ENCODE peak calls at places on chromosomes 6 and 20, in seven cellular contexts. One of them, this sample, is unnamed.

GRCh38 chr6:149515494-149515893 is 30.3 kb downstream of the PPIL4 start:
- DNase-seq in mesendoderm: peak
- DNase-seq in mesenchymal stem cell: no peak
- DNase-seq in H9: no peak
- DNase-seq in neuronal stem cell: no peak
- DNase-seq in H1: no peak
- DNase-seq in trophoblast cell: no peak
- DNase-seq in this sample: no peak

GRCh38 chr6:71139249-71139648 is 149.4 kb upstream of the OGFRL1 start:
- DNase-seq in mesendoderm: peak
- DNase-seq in mesenchymal stem cell: peak
- DNase-seq in H9: no peak
- DNase-seq in neuronal stem cell: no peak
- DNase-seq in H1: no peak
- DNase-seq in trophoblast cell: no peak
- DNase-seq in this sample: peak

GRCh38 chr6:116251568-116252384 is 2.1 kb downstream of the TSPYL4 start:
- DNase-seq in mesendoderm: peak
- DNase-seq in mesenchymal stem cell: peak
- DNase-seq in H9: peak
- DNase-seq in neuronal stem cell: no peak
- DNase-seq in H1: no peak
- DNase-seq in trophoblast cell: no peak
- DNase-seq in this sample: peak

GRCh38 chr20:50195524-50196120 is 5.0 kb downstream of the CEBPB start:
- DNase-seq in mesendoderm: no peak
- DNase-seq in mesenchymal stem cell: peak
- DNase-seq in H9: no peak
- DNase-seq in neuronal stem cell: no peak
- DNase-seq in H1: no peak
- DNase-seq in trophoblast cell: peak
- DNase-seq in this sample: peak

GRCh38 chr20:47357296-47358051 is 975 bp upstream of the ZMYND8 start:
- DNase-seq in mesendoderm: peak
- DNase-seq in mesenchymal stem cell: peak
- DNase-seq in H9: peak
- DNase-seq in neuronal stem cell: no peak
- DNase-seq in H1: peak
- DNase-seq in trophoblast cell: peak
- DNase-seq in this sample: peak

GRCh38 chr6:10136636-10137035 is 278.2 kb downstream of the TFAP2A start:
- DNase-seq in mesendoderm: no peak
- DNase-seq in mesenchymal stem cell: no peak
- DNase-seq in H9: no peak
- DNase-seq in neuronal stem cell: no peak
- DNase-seq in H1: no peak
- DNase-seq in trophoblast cell: no peak
- DNase-seq in this sample: no peak

GRCh38 chr20:45959956-45960630 is 11.9 kb downstream of the ZNF335 start:
- DNase-seq in mesendoderm: no peak
- DNase-seq in mesenchymal stem cell: no peak
- DNase-seq in H9: peak
- DNase-seq in neuronal stem cell: no peak
- DNase-seq in H1: no peak
- DNase-seq in trophoblast cell: no peak
- DNase-seq in this sample: no peak

GRCh38 chr6:40450483-40450882 is 136.7 kb downstream of the LRFN2 start:
- DNase-seq in mesendoderm: no peak
- DNase-seq in mesenchymal stem cell: no peak
- DNase-seq in H9: no peak
- DNase-seq in neuronal stem cell: no peak
- DNase-seq in H1: no peak
- DNase-seq in trophoblast cell: no peak
- DNase-seq in this sample: no peak

GRCh38 chr6:144855812-144856531 is 570.8 kb downstream of the UTRN start:
- DNase-seq in mesendoderm: no peak
- DNase-seq in mesenchymal stem cell: no peak
- DNase-seq in H9: no peak
- DNase-seq in neuronal stem cell: no peak
- DNase-seq in H1: no peak
- DNase-seq in trophoblast cell: no peak
- DNase-seq in this sample: no peak

GRCh38 chr6:168125429-168126001 is 46.5 kb upstream of the FRMD1 start:
- DNase-seq in mesendoderm: peak
- DNase-seq in mesenchymal stem cell: no peak
- DNase-seq in H9: peak
- DNase-seq in neuronal stem cell: no peak
- DNase-seq in H1: no peak
- DNase-seq in trophoblast cell: no peak
- DNase-seq in this sample: no peak

GRCh38 chr20:20076297-20077065 is 24.1 kb downstream of the CFAP61 start:
- DNase-seq in mesendoderm: no peak
- DNase-seq in mesenchymal stem cell: peak
- DNase-seq in H9: no peak
- DNase-seq in neuronal stem cell: no peak
- DNase-seq in H1: no peak
- DNase-seq in trophoblast cell: peak
- DNase-seq in this sample: peak

GRCh38 chr20:62902926-62903615 is 23.2 kb downstream of the DIDO1 start:
- DNase-seq in mesendoderm: no peak
- DNase-seq in mesenchymal stem cell: peak
- DNase-seq in H9: no peak
- DNase-seq in neuronal stem cell: no peak
- DNase-seq in H1: no peak
- DNase-seq in trophoblast cell: no peak
- DNase-seq in this sample: peak

GRCh38 chr20:37382539-37383120 is 36.7 kb downstream of the SRC start:
- DNase-seq in mesendoderm: no peak
- DNase-seq in mesenchymal stem cell: no peak
- DNase-seq in H9: no peak
- DNase-seq in neuronal stem cell: no peak
- DNase-seq in H1: no peak
- DNase-seq in trophoblast cell: no peak
- DNase-seq in this sample: no peak

GRCh38 chr6:1708141-1708540 is 98.4 kb downstream of the FOXC1 start:
- DNase-seq in mesendoderm: no peak
- DNase-seq in mesenchymal stem cell: no peak
- DNase-seq in H9: no peak
- DNase-seq in neuronal stem cell: no peak
- DNase-seq in H1: no peak
- DNase-seq in trophoblast cell: no peak
- DNase-seq in this sample: no peak

GRCh38 chr6:127191716-127192115 is 73.2 kb downstream of the RSPO3 start:
- DNase-seq in mesendoderm: no peak
- DNase-seq in mesenchymal stem cell: peak
- DNase-seq in H9: no peak
- DNase-seq in neuronal stem cell: no peak
- DNase-seq in H1: no peak
- DNase-seq in trophoblast cell: no peak
- DNase-seq in this sample: peak

GRCh38 chr20:13009682-13010406 is 1.1 kb downstream of the SPTLC3 start:
- DNase-seq in mesendoderm: no peak
- DNase-seq in mesenchymal stem cell: peak
- DNase-seq in H9: no peak
- DNase-seq in neuronal stem cell: no peak
- DNase-seq in H1: no peak
- DNase-seq in trophoblast cell: peak
- DNase-seq in this sample: peak

GRCh38 chr20:54004397-54004940 is 65.9 kb downstream of the BCAS1 start:
- DNase-seq in mesendoderm: no peak
- DNase-seq in mesenchymal stem cell: no peak
- DNase-seq in H9: no peak
- DNase-seq in neuronal stem cell: no peak
- DNase-seq in H1: no peak
- DNase-seq in trophoblast cell: peak
- DNase-seq in this sample: no peak

GRCh38 chr6:82185948-82186347 is 61.6 kb downstream of the IBTK start:
- DNase-seq in mesendoderm: no peak
- DNase-seq in mesenchymal stem cell: no peak
- DNase-seq in H9: no peak
- DNase-seq in neuronal stem cell: no peak
- DNase-seq in H1: no peak
- DNase-seq in trophoblast cell: no peak
- DNase-seq in this sample: no peak

GRCh38 chr20:53595018-53595378 is 1.4 kb upstream of the ZNF217 start:
- DNase-seq in mesendoderm: no peak
- DNase-seq in mesenchymal stem cell: no peak
- DNase-seq in H9: no peak
- DNase-seq in neuronal stem cell: no peak
- DNase-seq in H1: no peak
- DNase-seq in trophoblast cell: no peak
- DNase-seq in this sample: no peak

GRCh38 chr6:100664274-100665040 is 199.7 kb upstream of the SIM1 start:
- DNase-seq in mesendoderm: peak
- DNase-seq in mesenchymal stem cell: peak
- DNase-seq in H9: no peak
- DNase-seq in neuronal stem cell: peak
- DNase-seq in H1: no peak
- DNase-seq in trophoblast cell: peak
- DNase-seq in this sample: peak

GRCh38 chr6:164507197-164507957 is 802.0 kb downstream of the C6orf118 start:
- DNase-seq in mesendoderm: no peak
- DNase-seq in mesenchymal stem cell: peak
- DNase-seq in H9: no peak
- DNase-seq in neuronal stem cell: no peak
- DNase-seq in H1: no peak
- DNase-seq in trophoblast cell: no peak
- DNase-seq in this sample: no peak

GRCh38 chr20:47785321-47785899 is at the start of gene SULF2:
- DNase-seq in mesendoderm: peak
- DNase-seq in mesenchymal stem cell: peak
- DNase-seq in H9: no peak
- DNase-seq in neuronal stem cell: peak
- DNase-seq in H1: peak
- DNase-seq in trophoblast cell: no peak
- DNase-seq in this sample: no peak

GRCh38 chr6:44034391-44034861 is 92.8 kb downstream of the MRPL14 start:
- DNase-seq in mesendoderm: no peak
- DNase-seq in mesenchymal stem cell: no peak
- DNase-seq in H9: no peak
- DNase-seq in neuronal stem cell: no peak
- DNase-seq in H1: no peak
- DNase-seq in trophoblast cell: no peak
- DNase-seq in this sample: no peak

DNA sequence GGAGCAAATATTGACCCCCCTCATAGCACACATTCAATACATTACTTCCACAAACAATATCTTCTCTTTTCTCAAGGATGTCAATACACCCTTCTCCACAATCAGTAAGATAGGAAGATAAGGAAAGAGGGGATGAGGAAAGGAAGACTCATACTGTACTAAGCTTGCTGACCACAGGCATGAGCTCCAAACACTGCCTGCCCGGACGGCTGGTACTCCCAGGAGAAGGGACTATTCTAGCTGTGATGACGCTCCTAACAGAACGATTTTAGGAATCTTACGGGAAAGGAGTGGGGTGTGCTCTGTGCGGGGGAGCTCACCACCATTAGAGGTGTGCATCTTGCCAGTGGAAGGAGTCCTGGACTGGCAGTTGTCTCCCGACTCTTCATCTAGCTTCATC is 3.9 kb upstream of the CCN6 start:
- DNase-seq in mesendoderm: no peak
- DNase-seq in mesenchymal stem cell: no peak
- DNase-seq in H9: no peak
- DNase-seq in neuronal stem cell: no peak
- DNase-seq in H1: no peak
- DNase-seq in trophoblast cell: no peak
- DNase-seq in this sample: no peak
- H3K23ac ChIP-seq in mesendoderm: no peak
- H3K23ac ChIP-seq in mesenchymal stem cell: no peak
- H3K23ac ChIP-seq in H9: no peak
- H3K23ac ChIP-seq in neuronal stem cell: no peak
- H3K23ac ChIP-seq in H1: no peak
- H3K23ac ChIP-seq in trophoblast cell: no peak
- H3K23ac ChIP-seq in this sample: no peak

GRCh38 chr6:3364391-3364790 is 92.5 kb downstream of the SLC22A23 start:
- DNase-seq in mesendoderm: peak
- DNase-seq in mesenchymal stem cell: no peak
- DNase-seq in H9: no peak
- DNase-seq in neuronal stem cell: no peak
- DNase-seq in H1: no peak
- DNase-seq in trophoblast cell: no peak
- DNase-seq in this sample: no peak
- H3K23ac ChIP-seq in mesendoderm: no peak
- H3K23ac ChIP-seq in mesenchymal stem cell: no peak
- H3K23ac ChIP-seq in H9: no peak
- H3K23ac ChIP-seq in neuronal stem cell: no peak
- H3K23ac ChIP-seq in H1: no peak
- H3K23ac ChIP-seq in trophoblast cell: no peak
- H3K23ac ChIP-seq in this sample: no peak

GRCh38 chr20:11214281-11214680 is 540.5 kb upstream of the JAG1 start:
- DNase-seq in mesendoderm: no peak
- DNase-seq in mesenchymal stem cell: no peak
- DNase-seq in H9: no peak
- DNase-seq in neuronal stem cell: no peak
- DNase-seq in H1: no peak
- DNase-seq in trophoblast cell: no peak
- DNase-seq in this sample: no peak
- H3K23ac ChIP-seq in mesendoderm: no peak
- H3K23ac ChIP-seq in mesenchymal stem cell: no peak
- H3K23ac ChIP-seq in H9: no peak
- H3K23ac ChIP-seq in neuronal stem cell: no peak
- H3K23ac ChIP-seq in H1: no peak
- H3K23ac ChIP-seq in trophoblast cell: no peak
- H3K23ac ChIP-seq in this sample: no peak

DNA sequence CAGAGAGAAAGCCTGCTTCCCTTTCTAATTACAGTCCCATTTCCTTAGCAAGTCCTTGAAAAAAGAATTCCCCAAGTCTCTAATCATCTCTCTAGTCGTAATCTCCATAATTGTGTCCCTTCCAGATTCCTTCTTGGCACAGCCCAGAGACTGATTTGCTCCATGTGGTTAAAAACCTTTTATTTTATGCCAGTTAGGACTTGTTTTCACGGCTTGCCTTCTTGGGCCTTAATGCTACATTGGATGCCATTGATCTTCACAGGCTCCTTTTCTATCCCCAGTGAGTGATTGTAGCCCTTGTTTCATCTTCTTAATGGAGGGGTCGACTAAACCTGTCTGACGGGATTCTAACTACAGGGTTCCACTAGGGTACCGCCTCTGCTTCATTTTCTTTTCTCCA is 650.6 kb upstream of the ARID1B start:
- DNase-seq in mesendoderm: peak
- DNase-seq in mesenchymal stem cell: no peak
- DNase-seq in H9: no peak
- DNase-seq in neuronal stem cell: no peak
- DNase-seq in H1: no peak
- DNase-seq in trophoblast cell: no peak
- DNase-seq in this sample: no peak
- H3K23ac ChIP-seq in mesendoderm: no peak
- H3K23ac ChIP-seq in mesenchymal stem cell: no peak
- H3K23ac ChIP-seq in H9: no peak
- H3K23ac ChIP-seq in neuronal stem cell: no peak
- H3K23ac ChIP-seq in H1: no peak
- H3K23ac ChIP-seq in trophoblast cell: no peak
- H3K23ac ChIP-seq in this sample: no peak

GRCh38 chr20:4740774-4741431 is 19.2 kb downstream of the PRND start:
- DNase-seq in mesendoderm: peak
- DNase-seq in mesenchymal stem cell: peak
- DNase-seq in H9: peak
- DNase-seq in neuronal stem cell: peak
- DNase-seq in H1: peak
- DNase-seq in trophoblast cell: peak
- DNase-seq in this sample: peak

GRCh38 chr20:4737857-4738627 is 16.3 kb downstream of the PRND start:
- DNase-seq in mesendoderm: no peak
- DNase-seq in mesenchymal stem cell: no peak
- DNase-seq in H9: no peak
- DNase-seq in neuronal stem cell: no peak
- DNase-seq in H1: no peak
- DNase-seq in trophoblast cell: no peak
- DNase-seq in this sample: no peak

GRCh38 chr20:4736875-4737274 is 15.2 kb downstream of the PRND start:
- DNase-seq in mesendoderm: no peak
- DNase-seq in mesenchymal stem cell: no peak
- DNase-seq in H9: no peak
- DNase-seq in neuronal stem cell: no peak
- DNase-seq in H1: no peak
- DNase-seq in trophoblast cell: no peak
- DNase-seq in this sample: no peak
- H3K23ac ChIP-seq in mesendoderm: no peak
- H3K23ac ChIP-seq in mesenchymal stem cell: no peak
- H3K23ac ChIP-seq in H9: no peak
- H3K23ac ChIP-seq in neuronal stem cell: no peak
- H3K23ac ChIP-seq in H1: no peak
- H3K23ac ChIP-seq in trophoblast cell: no peak
- H3K23ac ChIP-seq in this sample: no peak

This sample was measured in IMR-90.